ENCODE peak calls at places on chromosomes 13 and 19, in four cellular contexts. N is RWPE1, I is AG08395, B is EH. Q is an unnamed sample.

GRCh38 chr19:41531438-41532311 is 44.3 kb upstream of the CEACAM21 start:
- DNase-seq in N (peak), B (peak), I (peak), Q (no peak)

GRCh38 chr19:2974342-2974932 is 2.9 kb upstream of the TLE6 start:
- DNase-seq in I (no peak), B (no peak), N (no peak), Q (no peak)

GRCh38 chr13:99078014-99078771 is 100.3 kb upstream of the DOCK9 start:
- DNase-seq in B (no peak), I (no peak), N (no peak), Q (no peak)

GRCh38 chr13:113766035-113766800 is 7.2 kb downstream of the TMEM255B start:
- DNase-seq in B (no peak), I (no peak), N (no peak), Q (no peak)

GRCh38 chr13:98892077-98892476 is 85.8 kb downstream of the DOCK9 start:
- DNase-seq in I (no peak), B (no peak), N (no peak), Q (no peak)

GRCh38 chr13:97220151-97220900 is 1.8 kb upstream of the MBNL2 start:
- DNase-seq in B (no peak), N (no peak), I (no peak), Q (no peak)

GRCh38 chr19:15315101-15315500 is 17.2 kb downstream of the BRD4 start:
- DNase-seq in N (peak), I (no peak), B (no peak), Q (no peak)

GRCh38 chr13:106919093-106919492 is 351.2 kb upstream of the ARGLU1 start:
- DNase-seq in N (no peak), B (no peak), I (no peak), Q (no peak)

GRCh38 chr19:50204811-50205675 is 1.6 kb downstream of the MYH14 start:
- DNase-seq in N (peak), B (no peak), I (no peak), Q (peak)

GRCh38 chr19:55923556-55923955 is 8.6 kb downstream of the NLRP13 start:
- DNase-seq in N (no peak), B (no peak), I (no peak), Q (no peak)

GRCh38 chr13:114110091-114110829 is 22.2 kb downstream of the RASA3 start:
- DNase-seq in B (peak), N (no peak), I (no peak), Q (no peak)

GRCh38 chr13:55361141-55361540 is 1779.6 kb upstream of the PRR20A start:
- DNase-seq in N (no peak), B (no peak), I (no peak), Q (no peak)

GRCh38 chr13:99086869-99087129 is 108.9 kb upstream of the DOCK9 start:
- DNase-seq in I (no peak), B (no peak), N (peak), Q (no peak)

GRCh38 chr19:39595950-39596349 is 6.4 kb upstream of the LGALS13 start:
- DNase-seq in B (no peak), N (peak), I (no peak), Q (no peak)

GRCh38 chr19:3775831-3776230 is 3.8 kb upstream of the RAX2 start:
- DNase-seq in N (no peak), B (no peak), I (no peak), Q (no peak)

GRCh38 chr13:75437582-75438318 is 44.2 kb downstream of the TBC1D4 start:
- DNase-seq in B (peak), I (peak), N (no peak), Q (no peak)

GRCh38 chr13:60267498-60268202 is 103.9 kb upstream of the DIAPH3 start:
- DNase-seq in I (no peak), B (peak), N (no peak), Q (no peak)

GRCh38 chr13:72696590-72696989 is 30.8 kb downstream of the MZT1 start:
- DNase-seq in N (no peak), I (peak), B (peak), Q (no peak)

GRCh38 chr19:30074741-30075460 is 132.9 kb downstream of the URI1 start:
- DNase-seq in I (no peak), N (no peak), B (no peak), Q (no peak)

GRCh38 chr19:1510807-1511206 is 2.0 kb downstream of the ADAMTSL5 start:
- DNase-seq in N (no peak), B (no peak), I (no peak), Q (no peak)

GRCh38 chr19:42066075-42066754 is 3.8 kb downstream of the GRIK5 start:
- DNase-seq in I (peak), N (peak), B (peak), Q (peak)

GRCh38 chr19:49468199-49468598 is 5.8 kb upstream of the FLT3LG start:
- DNase-seq in N (peak), B (no peak), I (no peak), Q (no peak)

GRCh38 chr13:25806304-25806974 is 245.4 kb downstream of the SHISA2 start:
- DNase-seq in N (no peak), B (no peak), I (no peak), Q (no peak)

GRCh38 chr13:95898256-95898655 is 154.9 kb downstream of the UGGT2 start:
- DNase-seq in I (no peak), B (no peak), N (no peak), Q (no peak)

GRCh38 chr13:51278426-51279130 is 56.4 kb downstream of the FAM124A start:
- DNase-seq in I (no peak), B (peak), N (no peak), Q (no peak)

GRCh38 chr13:51834581-51835158 is 10.3 kb downstream of the TMEM272 start:
- DNase-seq in I (no peak), N (no peak), B (no peak), Q (no peak)

GRCh38 chr19:53903055-53903680 is 5.9 kb upstream of the CACNG7 start:
- DNase-seq in I (peak), N (peak), B (peak), Q (no peak)